ENCODE peak calls at places on chromosomes 6 and 20, in seven cellular contexts. D, F, I, B, W, G and P are unnamed samples.

GRCh38 chr20:32004963-32005362 is 5.3 kb upstream of the CCM2L start:
- DNase-seq in D (no peak), F (peak), I (no peak), B (no peak), W (no peak), G (no peak), P (no peak)

GRCh38 chr6:66496659-66497058 is 789.6 kb upstream of the EYS start:
- DNase-seq in D (no peak), F (peak), I (no peak), B (no peak), W (no peak), G (no peak), P (no peak)

GRCh38 chr6:26053929-26054658 is 33.1 kb upstream of the HFE start:
- DNase-seq in D (no peak), F (no peak), I (no peak), B (no peak), W (no peak), G (no peak), P (no peak)

GRCh38 chr20:32155017-32155965 is 45.8 kb downstream of the TM9SF4 start:
- DNase-seq in D (peak), F (peak), I (peak), B (peak), W (peak), G (peak), P (no peak)

GRCh38 chr20:43899274-43899878 is 15.3 kb upstream of the TOX2 start:
- DNase-seq in D (peak), F (peak), I (no peak), B (no peak), W (no peak), G (no peak), P (no peak)

GRCh38 chr20:51331466-51331865 is 211.1 kb downstream of the NFATC2 start:
- DNase-seq in D (no peak), F (no peak), I (no peak), B (no peak), W (no peak), G (no peak), P (no peak)

GRCh38 chr6:44263357-44264100 is 1.8 kb downstream of the NFKBIE start:
- DNase-seq in D (no peak), F (peak), I (no peak), B (no peak), W (no peak), G (no peak), P (no peak)

GRCh38 chr6:75326557-75327258 is 42.1 kb upstream of the TMEM30A start:
- DNase-seq in D (no peak), F (peak), I (no peak), B (no peak), W (no peak), G (no peak), P (no peak)

GRCh38 chr6:40164345-40164755 is 230.1 kb upstream of the MOCS1 start:
- DNase-seq in D (peak), F (peak), I (peak), B (peak), W (no peak), G (no peak), P (no peak)

GRCh38 chr6:134453792-134454510 is 136.0 kb upstream of the SGK1 start:
- DNase-seq in D (no peak), F (peak), I (no peak), B (no peak), W (no peak), G (no peak), P (no peak)

GRCh38 chr20:4764805-4765204 is 43.1 kb downstream of the PRND start:
- DNase-seq in D (no peak), F (no peak), I (no peak), B (no peak), W (no peak), G (no peak), P (no peak)

GRCh38 chr6:77038801-77039200 is 424.5 kb downstream of the HTR1B start:
- DNase-seq in D (no peak), F (no peak), I (no peak), B (no peak), W (no peak), G (no peak), P (no peak)

GRCh38 chr6:74690365-74690764 is 515.5 kb downstream of the COL12A1 start:
- DNase-seq in D (no peak), F (no peak), I (no peak), B (no peak), W (no peak), G (no peak), P (no peak)

GRCh38 chr20:57263127-57263609 is 3.3 kb downstream of the BMP7 start:
- DNase-seq in D (no peak), F (no peak), I (no peak), B (no peak), W (no peak), G (no peak), P (no peak)

GRCh38 chr20:13839421-13840092 is 54.7 kb downstream of the NDUFAF5 start:
- DNase-seq in D (no peak), F (no peak), I (no peak), B (peak), W (no peak), G (no peak), P (no peak)

GRCh38 chr6:77326711-77327110 is 136.6 kb downstream of the HTR1B start:
- DNase-seq in D (no peak), F (no peak), I (no peak), B (no peak), W (no peak), G (no peak), P (no peak)

GRCh38 chr6:143260857-143261256 is 189.6 kb downstream of the ADAT2 start:
- DNase-seq in D (no peak), F (no peak), I (no peak), B (no peak), W (no peak), G (no peak), P (no peak)

GRCh38 chr20:51584737-51585136 is 42.2 kb upstream of the NFATC2 start:
- DNase-seq in D (no peak), F (no peak), I (no peak), B (no peak), W (no peak), G (no peak), P (no peak)

GRCh38 chr20:58102744-58103516 is 125.5 kb downstream of the ANKRD60 start:
- DNase-seq in D (no peak), F (no peak), I (no peak), B (no peak), W (no peak), G (no peak), P (no peak)

GRCh38 chr6:116220172-116220571 is 33.7 kb downstream of the TSPYL4 start:
- DNase-seq in D (no peak), F (no peak), I (no peak), B (no peak), W (no peak), G (no peak), P (no peak)

GRCh38 chr6:87772597-87773530 is 70.8 kb upstream of the AKIRIN2 start:
- DNase-seq in D (no peak), F (no peak), I (no peak), B (no peak), W (no peak), G (no peak), P (no peak)

DNA sequence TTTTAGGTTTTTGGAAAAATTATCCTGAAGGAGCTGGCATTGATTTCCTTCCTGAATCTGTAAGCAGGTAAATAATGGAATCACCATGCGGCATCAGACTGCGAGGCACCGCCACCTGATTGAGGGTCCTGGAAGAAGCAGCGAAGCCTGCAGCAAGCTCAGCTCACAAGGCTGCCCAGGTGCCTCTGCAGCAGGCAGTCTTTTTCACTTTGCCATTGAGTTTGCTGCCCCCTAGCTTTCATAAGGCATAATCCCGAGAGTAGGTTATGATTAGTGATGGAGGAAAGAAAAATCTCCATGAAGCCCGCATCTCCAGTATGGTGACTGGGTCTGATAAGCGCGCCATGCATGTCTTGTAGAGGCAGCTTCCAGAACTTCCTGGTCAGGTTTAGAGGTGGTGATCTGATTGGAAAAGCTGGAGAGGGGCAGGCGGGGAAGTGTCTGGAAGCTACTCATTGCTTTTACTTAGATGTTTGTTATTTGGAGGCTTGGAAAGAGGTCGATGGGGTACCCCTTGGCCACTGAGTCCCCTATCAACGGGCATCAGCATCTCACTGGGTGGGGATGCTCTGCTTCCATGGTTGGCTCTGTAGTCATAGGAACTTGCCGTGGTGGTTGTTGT is 26.7 kb downstream of the IYD start:
- DNase-seq in D (peak), F (peak), I (no peak), B (peak), W (peak), G (no peak), P (no peak)
- TF ChIP-seq CTCF in D (peak), F (peak), I (peak), B (peak), W (peak), G (peak), P (peak)

GRCh38 chr20:383889-384288 is 3.3 kb downstream of the TRIB3 start:
- DNase-seq in D (no peak), F (no peak), I (no peak), B (no peak), W (no peak), G (no peak), P (no peak)

GRCh38 chr20:378961-379336 is 1.6 kb upstream of the TRIB3 start:
- DNase-seq in D (no peak), F (no peak), I (no peak), B (no peak), W (no peak), G (no peak), P (no peak)

GRCh38 chr20:382291-383115 is 1.9 kb downstream of the TRIB3 start:
- DNase-seq in D (no peak), F (no peak), I (no peak), B (no peak), W (no peak), G (no peak), P (no peak)

GRCh38 chr20:380763-381580 is 412 bp downstream of the TRIB3 start:
- DNase-seq in D (peak), F (peak), I (peak), B (no peak), W (peak), G (peak), P (peak)

GRCh38 chr20:381581-382290 is 1.2 kb downstream of the TRIB3 start:
- DNase-seq in D (peak), F (peak), I (peak), B (peak), W (peak), G (peak), P (peak)
- TF ChIP-seq CTCF in D (no peak), F (no peak), I (no peak), B (no peak), W (no peak), G (no peak), P (no peak)

GRCh38 chr6:35330541-35331119 is 11.7 kb upstream of the PPARD start:
- DNase-seq in D (no peak), F (no peak), I (no peak), B (no peak), W (no peak), G (no peak), P (peak)
- TF ChIP-seq CTCF in D (no peak), F (no peak), I (no peak), B (no peak), W (no peak), G (no peak), P (no peak)

GRCh38 chr20:53381568-53382262 is 211.9 kb downstream of the ZNF217 start:
- DNase-seq in D (no peak), F (peak), I (no peak), B (no peak), W (no peak), G (no peak), P (no peak)
- TF ChIP-seq CTCF in D (peak), F (peak), I (no peak), B (no peak), W (no peak), G (no peak), P (peak)

DNA sequence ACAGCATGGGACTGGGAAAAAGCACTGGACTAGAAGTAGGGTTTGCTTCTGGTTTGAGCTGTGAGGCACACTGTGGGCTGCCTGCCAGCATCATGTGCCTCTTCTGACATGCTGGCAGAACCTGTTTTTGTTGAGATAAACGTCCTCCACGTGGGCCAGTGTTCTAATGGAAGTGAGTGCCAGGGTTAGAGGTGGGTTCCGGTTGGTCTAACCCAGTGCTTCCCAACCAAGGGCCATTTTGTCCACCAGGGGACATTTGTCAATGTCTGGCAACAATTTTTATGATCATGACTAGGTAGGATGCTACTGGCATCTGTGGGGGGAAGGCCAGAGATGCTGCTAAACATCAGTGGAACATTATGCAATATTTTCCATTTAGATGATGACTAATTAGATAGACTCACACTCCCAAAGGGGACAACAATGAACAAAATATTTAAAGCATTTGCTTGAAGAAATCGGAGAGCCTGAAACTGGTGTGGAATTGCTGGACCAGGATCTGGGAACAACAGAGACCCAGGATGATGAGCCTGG is 7.8 kb upstream of the APMAP start:
- DNase-seq in D (peak), F (no peak), I (peak), B (peak), W (peak), G (no peak), P (peak)
- TF ChIP-seq CTCF in D (no peak), F (no peak), I (no peak), B (peak), W (no peak), G (no peak), P (no peak)

GRCh38 chr6:904994-905393 is 212.1 kb upstream of the EXOC2 start:
- DNase-seq in D (no peak), F (no peak), I (no peak), B (no peak), W (no peak), G (no peak), P (no peak)
- TF ChIP-seq CTCF in D (no peak), F (no peak), I (no peak), B (no peak), W (no peak), G (no peak), P (no peak)